ENCODE peak calls at places on chromosome 2, in four cellular contexts. E is epithelial cell of prostate; B is PC-9; L is stimulated activated CD4-positive, alpha-beta T cell treated with anti-CD3 and anti-CD28 coated beads, TNF-alpha, amount 100 ng/mL, for 48 hours. Y is an unnamed sample.

GRCh38 chr2:129929321-129930290 is 49.9 kb upstream of the RAB6C start:
- DNase-seq in B (no peak), L (no peak), E (no peak), Y (peak; percentile 33)

GRCh38 chr2:96325038-96325883 is at the start of gene ITPRIPL1:
- DNase-seq in B (no peak), E (no peak), L (no peak), Y (peak; percentile 35)

GRCh38 chr2:106269591-106270291 is 75.6 kb upstream of the UXS1 start:
- DNase-seq in L (no peak), B (no peak), E (no peak), Y (peak; percentile 36)

GRCh38 chr2:184680825-184681224 is 82.5 kb downstream of the ZNF804A start:
- DNase-seq in E (no peak), B (no peak), L (no peak), Y (no peak)

GRCh38 chr2:85418132-85419008 is at the start of gene SH2D6:
- DNase-seq in B (peak; percentile 71), L (peak; percentile 76), E (no peak), Y (peak; percentile 91)

GRCh38 chr2:26585100-26585499 is 56.1 kb downstream of the CIB4 start:
- DNase-seq in E (no peak), B (no peak), L (no peak), Y (no peak)

GRCh38 chr2:144886847-144887246 is 366.9 kb upstream of the ZEB2 start:
- DNase-seq in B (no peak), L (no peak), E (no peak), Y (peak; percentile 68)

GRCh38 chr2:150234787-150235512 is 252.5 kb downstream of the RND3 start:
- DNase-seq in B (no peak), L (no peak), E (no peak), Y (no peak)

GRCh38 chr2:1942146-1942545 is 197.8 kb upstream of the PXDN start:
- DNase-seq in E (no peak), B (peak; percentile 15), L (no peak), Y (no peak)

GRCh38 chr2:99653433-99653832 is 163.6 kb upstream of the REV1 start:
- DNase-seq in E (no peak), B (no peak), L (no peak), Y (no peak)

GRCh38 chr2:42693013-42693575 is 70.8 kb downstream of the OXER1 start:
- DNase-seq in B (no peak), L (no peak), E (no peak), Y (no peak)

GRCh38 chr2:147501973-147502372 is 342.9 kb upstream of the ACVR2A start:
- DNase-seq in L (no peak), E (no peak), B (no peak), Y (no peak)

GRCh38 chr2:20539776-20540586 is 93.1 kb downstream of the RHOB start:
- DNase-seq in B (no peak), E (no peak), L (no peak), Y (peak; percentile 36)

GRCh38 chr2:182301093-182301492 is 125.7 kb downstream of the PDE1A start:
- DNase-seq in L (no peak), B (no peak), E (no peak), Y (no peak)

GRCh38 chr2:32249731-32250236 is 14.9 kb downstream of the NLRC4 start:
- DNase-seq in B (no peak), E (no peak), L (no peak), Y (no peak)